ENCODE peak calls at places on chromosomes 6 and 20, in eight cellular contexts. W is foreskin fibroblast, Q is astrocyte of the spinal cord, A is choroid plexus epithelial cell, I is adrenal gland, M is testis, J is pancreas, Y is lower lobe of right lung. N is an unnamed sample.
A peak's percentile ranks its signal among the peaks of the same experiment; 100 is the strongest.

GRCh38 chr20:19699132-19699971 is 58.7 kb upstream of the RIN2 start:
- DNase-seq in W (peak; percentile 72), Q (peak; percentile 75), A (peak; percentile 87), I (no peak), M (no peak), J (no peak), Y (no peak), N (peak; percentile 53)

GRCh38 chr6:88763160-88763559 is 200.3 kb downstream of the RNGTT start:
- DNase-seq in W (no peak), Q (no peak), A (no peak), I (no peak), M (no peak), J (no peak), Y (no peak), N (peak; percentile 2)

GRCh38 chr6:140538926-140539325 is 1164.5 kb upstream of the CITED2 start:
- DNase-seq in W (peak; percentile 16), Q (peak; percentile 38), A (peak; percentile 66), I (no peak), M (no peak), J (no peak), Y (no peak), N (peak; percentile 33)

GRCh38 chr6:31742894-31743293 is 3.1 kb downstream of the MSH5 start:
- DNase-seq in W (no peak), Q (no peak), A (no peak), I (no peak), M (no peak), J (no peak), Y (no peak), N (no peak)

GRCh38 chr20:62805365-62805710 is 703 bp downstream of the OGFR start:
- DNase-seq in W (peak; percentile 52), Q (no peak), A (no peak), I (peak; percentile 50), M (peak; percentile 40), J (no peak), Y (no peak), N (no peak)

GRCh38 chr6:129251669-129252376 is 368.9 kb downstream of the LAMA2 start:
- DNase-seq in W (peak; percentile 83), Q (peak; percentile 75), A (peak; percentile 90), I (peak; percentile 59), M (peak; percentile 79), J (peak; percentile 51), Y (no peak), N (peak; percentile 83)

GRCh38 chr6:157200611-157201010 is 122.7 kb downstream of the TMEM242 start:
- DNase-seq in W (no peak), Q (no peak), A (no peak), I (no peak), M (no peak), J (peak; percentile 46), Y (no peak), N (no peak)

GRCh38 chr6:16676978-16677377 is 84.3 kb downstream of the ATXN1 start:
- DNase-seq in W (peak; percentile 44), Q (peak; percentile 68), A (peak; percentile 78), I (peak; percentile 43), M (peak; percentile 43), J (peak; percentile 35), Y (no peak), N (peak; percentile 80)

GRCh38 chr6:22913612-22914011 is 344.2 kb downstream of the HDGFL1 start:
- DNase-seq in W (no peak), Q (no peak), A (no peak), I (no peak), M (no peak), J (no peak), Y (no peak), N (no peak)

GRCh38 chr6:111844376-111844775 is 28.9 kb downstream of the FYN start:
- DNase-seq in W (no peak), Q (no peak), A (no peak), I (no peak), M (no peak), J (no peak), Y (no peak), N (no peak)

GRCh38 chr20:38645318-38645717 is 43.7 kb downstream of the ARHGAP40 start:
- DNase-seq in W (no peak), Q (no peak), A (no peak), I (no peak), M (no peak), J (no peak), Y (no peak), N (no peak)

GRCh38 chr6:35470663-35471120 is 2.5 kb downstream of the RPL10A start:
- DNase-seq in W (peak; percentile 29), Q (no peak), A (no peak), I (no peak), M (no peak), J (no peak), Y (no peak), N (no peak)

GRCh38 chr20:7792131-7792869 is 148.0 kb downstream of the HAO1 start:
- DNase-seq in W (no peak), Q (peak; percentile 37), A (no peak), I (no peak), M (no peak), J (no peak), Y (no peak), N (peak; percentile 64)

GRCh38 chr6:116016846-116017545 is 43.7 kb downstream of the FRK start:
- DNase-seq in W (peak; percentile 33), Q (peak; percentile 39), A (peak; percentile 23), I (no peak), M (no peak), J (no peak), Y (no peak), N (no peak)

GRCh38 chr6:167750956-167751358 is 75.8 kb upstream of the AFDN start:
- DNase-seq in W (no peak), Q (no peak), A (no peak), I (peak; percentile 54), M (peak; percentile 68), J (peak; percentile 95), Y (peak; percentile 88), N (peak; percentile 79)

GRCh38 chr6:111076024-111076680 is 11.2 kb upstream of the SLC16A10 start:
- DNase-seq in W (peak; percentile 34), Q (no peak), A (no peak), I (no peak), M (no peak), J (no peak), Y (no peak), N (peak; percentile 10)

GRCh38 chr6:132818404-132819359 is 4.3 kb downstream of the RPS12 start:
- DNase-seq in W (peak; percentile 46), Q (no peak), A (peak; percentile 28), I (no peak), M (no peak), J (no peak), Y (no peak), N (no peak)

DNA sequence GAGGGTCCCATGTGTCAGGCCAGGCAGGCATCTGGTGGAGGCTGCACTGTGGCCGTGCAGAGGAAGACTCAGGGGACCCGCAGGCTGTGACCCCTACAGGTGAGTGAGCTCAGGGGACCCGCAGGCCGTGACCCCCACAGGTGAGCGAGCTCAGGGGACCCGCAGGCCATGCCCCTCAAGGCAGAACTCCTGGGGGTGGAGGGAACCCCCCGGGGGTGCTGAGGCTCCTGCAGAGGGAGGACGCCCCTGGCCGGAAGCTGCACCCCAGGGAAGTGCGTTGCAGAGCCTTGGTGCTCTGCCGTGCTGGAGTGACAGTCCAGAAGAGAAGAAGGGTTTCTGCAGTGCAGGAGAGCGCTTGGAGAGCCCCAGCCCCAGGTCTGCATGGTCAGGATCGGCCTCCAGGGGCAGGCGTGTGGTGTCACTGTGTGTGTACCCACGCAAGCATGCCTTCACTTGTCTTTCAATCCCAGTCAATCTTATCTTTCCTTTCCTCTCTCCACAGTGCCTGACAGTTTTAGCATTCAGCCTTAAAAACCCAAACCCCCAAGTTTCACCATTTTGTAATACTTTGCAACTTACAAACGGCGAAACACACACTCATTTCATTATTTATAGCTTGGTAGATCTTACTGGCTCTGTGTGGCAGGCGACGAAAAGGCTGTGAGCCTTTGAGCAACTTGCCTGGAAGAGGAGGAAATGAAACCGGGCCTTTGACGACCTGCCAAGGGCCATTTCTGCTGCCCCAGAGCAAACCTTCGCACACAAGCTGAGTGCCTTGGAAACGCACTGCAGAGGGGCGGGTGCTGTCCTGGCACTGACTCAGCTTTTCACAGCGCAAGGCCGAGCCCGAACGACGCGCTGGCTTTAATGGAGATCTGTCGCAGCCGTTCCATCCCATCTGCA is 101.4 kb upstream of the AGPAT4 start:
- DNase-seq in W (no peak), Q (peak; percentile 62), A (no peak), I (peak; percentile 65), M (peak; percentile 36), J (peak; percentile 43), Y (peak; percentile 89), N (peak; percentile 67)
- TF ChIP-seq CTCF in W (no peak), Q (peak; percentile 44), A (peak; percentile 32), I (peak; percentile 13), M (no peak), J (no peak), Y (peak; percentile 26), N (peak; percentile 61)

GRCh38 chr6:143676437-143677045 is 1.2 kb upstream of the PHACTR2 start:
- DNase-seq in W (no peak), Q (no peak), A (no peak), I (no peak), M (no peak), J (no peak), Y (no peak), N (no peak)
- H3K4me3 ChIP-seq in W (no peak overlapping the region), Q (no peak overlapping the region), A (no peak overlapping the region), I (no peak overlapping the region), M (no peak overlapping the region), J (no peak overlapping the region), Y (no peak overlapping the region), N (no peak overlapping the region)

GRCh38 chr6:14439419-14439818 is 321.8 kb downstream of the CD83 start:
- DNase-seq in W (no peak), Q (no peak), A (no peak), I (no peak), M (no peak), J (no peak), Y (no peak), N (no peak)
- TF ChIP-seq CTCF in W (no peak), Q (no peak), A (no peak), I (no peak), M (no peak), J (no peak), Y (no peak), N (no peak)

GRCh38 chr6:97668716-97669115 is 385.7 kb upstream of the MMS22L start:
- DNase-seq in W (no peak), Q (no peak), A (no peak), I (no peak), M (no peak), J (no peak), Y (no peak), N (no peak)
- H3K4me3 ChIP-seq in W (no peak overlapping the region), Q (peak overlapping the region; percentile 41), A (peak overlapping the region; percentile 6), I (peak overlapping the region; percentile 40), M (no peak overlapping the region), J (no peak overlapping the region), Y (no peak overlapping the region), N (no peak overlapping the region)

GRCh38 chr6:101397199-101397598 is 3.7 kb downstream of the GRIK2 start:
- DNase-seq in W (peak; percentile 8), Q (peak; percentile 35), A (peak; percentile 58), I (no peak), M (no peak), J (no peak), Y (no peak), N (peak; percentile 59)
- TF ChIP-seq CTCF in W (no peak), Q (no peak), A (peak; percentile 29), I (no peak), M (no peak), J (no peak), Y (no peak), N (peak; percentile 22)

DNA sequence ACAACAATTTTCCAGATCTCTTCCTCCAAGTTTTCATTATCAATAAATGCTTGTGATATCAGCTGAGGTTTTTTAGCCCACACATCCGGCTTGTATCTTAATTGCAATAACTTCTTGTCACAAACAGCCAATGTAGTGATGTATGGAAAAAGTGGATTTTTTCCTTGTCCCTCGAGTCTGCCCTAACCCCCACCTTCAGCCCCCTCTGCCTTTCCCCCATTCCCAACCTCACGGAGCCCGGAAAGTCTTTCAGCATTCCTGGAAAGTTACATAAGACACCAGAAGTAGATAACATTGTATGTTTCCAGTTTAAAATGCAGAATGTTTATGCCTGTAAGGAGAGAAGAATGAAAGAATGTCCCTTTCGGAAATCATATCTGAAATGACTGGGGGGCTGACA is 179.2 kb upstream of the PHACTR1 start:
- DNase-seq in W (no peak), Q (peak; percentile 14), A (peak; percentile 35), I (no peak), M (no peak), J (no peak), Y (no peak), N (no peak)
- H3K4me3 ChIP-seq in W (no peak overlapping the region), Q (no peak overlapping the region), A (no peak overlapping the region), I (no peak overlapping the region), M (no peak overlapping the region), J (no peak overlapping the region), Y (no peak overlapping the region), N (no peak overlapping the region)

N was measured in epithelial cell of esophagus.